ENCODE peak calls at places on chromosomes 2 and 18, in four cellular contexts. U is colonic mucosa, L is IMR-90, A is fibroblast of lung. Z is an unnamed sample.

GRCh38 chr2:64609229-64609994 is 44.3 kb downstream of the SERTAD2 start:
- DNase-seq in U (peak; percentile 58), A (peak; percentile 40), L (peak; percentile 17), Z (no peak)

GRCh38 chr2:165952600-165953210 is 871 bp downstream of the TTC21B start:
- DNase-seq in L (peak; percentile 3), A (peak; percentile 9), U (no peak), Z (no peak)

GRCh38 chr2:175004730-175004979 is 526 bp downstream of the CHN1 start:
- DNase-seq in A (no peak), U (no peak), L (no peak), Z (no peak)

GRCh38 chr2:70516596-70516995 is 37.0 kb downstream of the TGFA start:
- DNase-seq in A (no peak), U (no peak), L (no peak), Z (no peak)

GRCh38 chr2:41595235-41595634 is 452.6 kb upstream of the PKDCC start:
- DNase-seq in L (no peak), A (peak; percentile 31), U (no peak), Z (no peak)

GRCh38 chr2:98881153-98881650 is 54.8 kb downstream of the CRACDL start:
- DNase-seq in U (no peak), A (no peak), L (no peak), Z (no peak)

GRCh38 chr2:84885111-84885510 is 4.2 kb upstream of the TRABD2A start:
- DNase-seq in L (no peak), U (no peak), A (no peak), Z (no peak)

GRCh38 chr18:36702398-36703010 is 126.3 kb downstream of the TPGS2 start:
- DNase-seq in A (no peak), L (no peak), U (no peak), Z (no peak)

GRCh38 chr2:104752504-104752903 is 101.4 kb upstream of the POU3F3 start:
- DNase-seq in A (no peak), L (no peak), U (no peak), Z (no peak)

GRCh38 chr2:98465456-98466201 is 21.0 kb downstream of the INPP4A start:
- DNase-seq in L (peak; percentile 42), A (peak; percentile 71), U (peak; percentile 79), Z (peak; percentile 98)

GRCh38 chr2:197675711-197676188 is 363 bp upstream of the RFTN2 start:
- DNase-seq in A (peak; percentile 88), L (peak; percentile 76), U (no peak), Z (no peak)

GRCh38 chr2:232927041-232927792 is 57.2 kb downstream of the SNORC start:
- DNase-seq in A (no peak), L (no peak), U (peak; percentile 28), Z (no peak)

GRCh38 chr2:212961255-212961654 is 190.2 kb downstream of the IKZF2 start:
- DNase-seq in U (no peak), L (no peak), A (no peak), Z (no peak)

GRCh38 chr18:12236934-12237832 is 17.0 kb upstream of the CIDEA start:
- DNase-seq in A (peak; percentile 53), L (peak; percentile 36), U (peak; percentile 75), Z (peak; percentile 69)

GRCh38 chr18:69401475-69402218 is 959 bp downstream of the DOK6 start:
- DNase-seq in A (peak; percentile 41), U (no peak), L (peak; percentile 8), Z (no peak)

GRCh38 chr18:42936289-42936688 is 179.2 kb downstream of the RIT2 start:
- DNase-seq in U (no peak), L (no peak), A (no peak), Z (no peak)

GRCh38 chr2:4020153-4020552 is 316.8 kb downstream of the DCDC2C start:
- DNase-seq in L (no peak), A (peak; percentile 1), U (no peak), Z (no peak)

GRCh38 chr2:234674781-234675201 is 177.9 kb upstream of the ARL4C start:
- DNase-seq in U (no peak), L (peak; percentile 81), A (peak; percentile 39), Z (no peak)

GRCh38 chr18:70333316-70333715 is 44.5 kb downstream of the SOCS6 start:
- DNase-seq in U (no peak), L (no peak), A (no peak), Z (no peak)

GRCh38 chr2:53826587-53827397 is 33.0 kb downstream of the GPR75 start:
- DNase-seq in A (peak; percentile 56), U (no peak), L (peak; percentile 29), Z (no peak)

GRCh38 chr2:168475636-168476035 is 19.6 kb downstream of the CERS6 start:
- DNase-seq in U (no peak), L (no peak), A (peak; percentile 83), Z (no peak)

GRCh38 chr2:197427986-197428385 is 6.8 kb downstream of the SF3B1 start:
- DNase-seq in A (no peak), L (no peak), U (no peak), Z (no peak)

GRCh38 chr2:133599813-133600212 is 31.6 kb upstream of the NCKAP5 start:
- DNase-seq in L (no peak), A (no peak), U (no peak), Z (no peak)

GRCh38 chr2:9311488-9311887 is 104.9 kb downstream of the ASAP2 start:
- DNase-seq in A (peak; percentile 85), U (no peak), L (peak; percentile 90), Z (no peak)

GRCh38 chr2:216103213-216103612 is 5.9 kb upstream of the XRCC5 start:
- DNase-seq in A (no peak), U (no peak), L (no peak), Z (no peak)

GRCh38 chr2:10590742-10591141 is 99.0 kb downstream of the NOL10 start:
- DNase-seq in U (no peak), L (no peak), A (no peak), Z (no peak)

GRCh38 chr2:240989451-240990265 is 8.8 kb upstream of the SNED1 start:
- DNase-seq in U (no peak), L (peak; percentile 16), A (peak; percentile 32), Z (no peak)

GRCh38 chr2:37394263-37394662 is 49.8 kb downstream of the QPCT start:
- DNase-seq in L (no peak), U (no peak), A (no peak), Z (no peak)

GRCh38 chr2:132804045-132804444 is 134.0 kb upstream of the LYPD1 start:
- DNase-seq in L (peak; percentile 86), A (peak; percentile 11), U (no peak), Z (no peak)

GRCh38 chr2:100641115-100641415 is 78.3 kb downstream of the PDCL3 start:
- DNase-seq in A (no peak), L (no peak), U (no peak), Z (no peak)

GRCh38 chr2:74778381-74779371 is 55.3 kb upstream of the HK2 start:
- DNase-seq in L (peak; percentile 18), U (no peak), A (no peak), Z (no peak)

GRCh38 chr2:65663831-65664407 is 231.5 kb upstream of the SPRED2 start:
- DNase-seq in A (peak; percentile 18), U (no peak), L (no peak), Z (no peak)

GRCh38 chr2:171244466-171244969 is 83.8 kb upstream of the TLK1 start:
- DNase-seq in L (peak; percentile 87), A (peak; percentile 43), U (no peak), Z (no peak)

GRCh38 chr18:35073186-35074105 is 32.2 kb downstream of the MAPRE2 start:
- DNase-seq in U (no peak), A (peak; percentile 37), L (peak; percentile 51), Z (no peak)

GRCh38 chr2:71071681-71072398 is 3.4 kb downstream of the NAGK start:
- DNase-seq in L (no peak), U (peak; percentile 42), A (no peak), Z (peak; percentile 26)

GRCh38 chr2:165905269-165905668 is 48.3 kb downstream of the TTC21B start:
- DNase-seq in U (no peak), A (no peak), L (no peak), Z (no peak)

GRCh38 chr2:1104364-1104763 is 153.7 kb downstream of the SNTG2 start:
- DNase-seq in U (no peak), A (no peak), L (no peak), Z (no peak)

GRCh38 chr2:1101011-1101410 is 150.4 kb downstream of the SNTG2 start:
- DNase-seq in U (no peak), A (no peak), L (no peak), Z (no peak)

GRCh38 chr2:1099418-1099817 is 148.8 kb downstream of the SNTG2 start:
- DNase-seq in A (no peak), U (no peak), L (no peak), Z (no peak)

GRCh38 chr2:1097086-1097485 is 146.4 kb downstream of the SNTG2 start:
- DNase-seq in U (no peak), A (no peak), L (no peak), Z (no peak)

DNA sequence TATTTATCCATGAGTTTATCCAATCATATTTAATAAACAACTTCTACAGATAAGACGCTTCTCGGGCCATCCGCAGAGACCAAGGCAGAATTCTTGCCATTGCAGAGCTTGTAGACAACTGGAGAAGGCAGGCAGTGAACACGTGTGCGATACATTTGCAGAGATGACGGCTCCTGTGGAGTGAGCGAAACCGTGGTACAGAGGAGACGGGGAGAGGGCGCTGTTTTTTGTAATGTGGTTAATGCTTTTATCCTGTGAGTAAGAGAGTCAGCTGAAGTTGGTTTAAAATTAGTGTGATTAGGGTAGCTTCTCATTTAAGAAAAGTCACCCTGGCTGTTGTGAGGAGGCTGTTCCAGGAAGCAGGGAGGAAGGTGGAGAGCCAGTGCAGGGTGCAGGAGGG is 151.3 kb downstream of the SNTG2 start:
- DNase-seq in A (no peak), L (no peak), U (no peak), Z (peak; percentile 20)
- H3K9ac ChIP-seq in A (no peak overlapping the region), L (no peak overlapping the region), U (no peak overlapping the region), Z (no peak overlapping the region)

GRCh38 chr18:78073275-78073674 is 823.6 kb downstream of the GALR1 start:
- DNase-seq in L (no peak), U (no peak), A (no peak), Z (no peak)
- TF ChIP-seq CTCF in L (no peak), U (no peak), A (no peak), Z (peak; percentile 42)

GRCh38 chr2:205685314-205686230 is 3.3 kb downstream of the NRP2 start:
- DNase-seq in U (no peak), L (peak; percentile 67), A (peak; percentile 55), Z (no peak)
- H3K9ac ChIP-seq in U (peak overlapping the region; percentile 40), L (peak overlapping the region; percentile 95), A (peak overlapping the region; percentile 65), Z (no peak overlapping the region)

DNA sequence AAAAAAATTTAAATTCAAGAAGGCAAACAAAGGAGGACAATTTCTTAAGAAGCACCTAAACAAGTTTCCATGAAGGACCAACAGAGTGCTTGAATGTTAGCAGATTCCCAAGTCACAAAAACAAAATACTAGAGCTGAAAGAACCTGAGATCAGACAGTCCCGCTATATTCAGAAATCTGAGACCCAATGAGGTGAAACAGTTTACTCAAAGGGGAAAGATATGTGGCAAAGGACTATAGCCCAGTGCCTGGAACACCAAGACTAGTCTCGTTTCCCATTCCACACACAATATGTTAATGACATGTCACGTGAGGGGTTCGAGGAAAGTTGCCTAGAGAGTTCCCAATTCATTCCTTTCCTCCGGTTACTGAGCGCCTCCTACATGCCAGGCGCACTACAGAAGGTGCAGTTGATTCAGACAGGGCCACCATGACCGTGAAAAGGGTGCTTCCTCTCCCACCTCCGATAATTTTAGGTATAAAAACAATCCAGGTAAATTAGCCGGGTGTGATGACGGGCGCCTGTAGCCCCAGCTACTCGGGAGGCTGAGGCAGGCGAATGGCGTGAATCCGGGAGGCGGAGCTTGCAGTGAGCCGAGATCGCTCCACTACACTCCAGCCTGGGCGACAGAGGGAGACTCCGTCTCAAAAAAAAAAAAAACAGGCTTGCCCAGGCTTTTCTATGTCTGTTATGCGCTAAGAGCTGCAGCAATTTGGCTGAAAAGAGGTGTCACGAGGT is 617 bp downstream of the SRBD1 start:
- DNase-seq in A (peak; percentile 74), L (peak; percentile 59), U (peak; percentile 72), Z (peak; percentile 65)
- TF ChIP-seq CTCF in A (peak; percentile 54), L (peak; percentile 31), U (peak; percentile 22), Z (peak; percentile 73)

Z was measured in DND-41.